ENCODE peak calls at places on chromosomes 11 and 22, in nine cellular contexts. Q is stomach, O is endothelial cell of umbilical vein, A is K562, H is HepG2, T is suprapubic skin, I is transverse colon, G is prostate gland, B is right lobe of liver. V is an unnamed sample.

GRCh38 chr11:94826415-94826814 is 58.3 kb downstream of the AMOTL1 start:
- DNase-seq in Q (no peak), O (no peak), A (peak; percentile 59), H (no peak), T (no peak), I (no peak), G (no peak), B (no peak), V (no peak)

GRCh38 chr11:123047265-123047946 is 14.5 kb downstream of the HSPA8 start:
- DNase-seq in Q (no peak), O (no peak), A (no peak), H (no peak), T (peak; percentile 37), I (no peak), G (no peak), B (no peak), V (no peak)

GRCh38 chr11:122440783-122441701 is 214.5 kb upstream of the UBASH3B start:
- DNase-seq in Q (no peak), O (peak; percentile 15), A (no peak), H (no peak), T (peak; percentile 85), I (peak; percentile 10), G (no peak), B (peak; percentile 68), V (peak; percentile 52)

GRCh38 chr11:35582033-35582432 is 36.2 kb upstream of the FJX1 start:
- DNase-seq in Q (no peak), O (no peak), A (no peak), H (no peak), T (no peak), I (no peak), G (no peak), B (no peak), V (no peak)

GRCh38 chr11:2832718-2833020 is 52.9 kb downstream of the CDKN1C start:
- DNase-seq in Q (no peak), O (no peak), A (no peak), H (no peak), T (no peak), I (no peak), G (no peak), B (no peak), V (no peak)

GRCh38 chr22:17119481-17120202 is 1.5 kb downstream of the TMEM121B start:
- DNase-seq in Q (no peak), O (no peak), A (peak; percentile 56), H (no peak), T (no peak), I (peak; percentile 44), G (no peak), B (no peak), V (peak; percentile 57)

GRCh38 chr22:30434775-30435315 is 9.3 kb downstream of the MTFP1 start:
- DNase-seq in Q (no peak), O (no peak), A (peak; percentile 38), H (peak; percentile 62), T (no peak), I (no peak), G (no peak), B (no peak), V (no peak)

GRCh38 chr11:123838659-123839058 is 32.5 kb upstream of the OR6M1 start:
- DNase-seq in Q (no peak), O (no peak), A (no peak), H (no peak), T (no peak), I (no peak), G (no peak), B (no peak), V (no peak)

GRCh38 chr22:33677536-33677935 is 242.7 kb downstream of the LARGE1 start:
- DNase-seq in Q (no peak), O (no peak), A (no peak), H (no peak), T (no peak), I (no peak), G (no peak), B (no peak), V (no peak)

GRCh38 chr22:33674357-33674756 is 245.9 kb downstream of the LARGE1 start:
- DNase-seq in Q (no peak), O (no peak), A (no peak), H (no peak), T (no peak), I (no peak), G (no peak), B (no peak), V (no peak)

GRCh38 chr22:33680632-33681031 is 239.6 kb downstream of the LARGE1 start:
- DNase-seq in Q (no peak), O (no peak), A (no peak), H (no peak), T (no peak), I (no peak), G (no peak), B (no peak), V (no peak)

GRCh38 chr22:33682927-33683326 is 237.3 kb downstream of the LARGE1 start:
- DNase-seq in Q (no peak), O (no peak), A (no peak), H (no peak), T (no peak), I (no peak), G (no peak), B (no peak), V (no peak)

GRCh38 chr22:33678523-33678922 is 241.8 kb downstream of the LARGE1 start:
- DNase-seq in Q (no peak), O (no peak), A (no peak), H (no peak), T (no peak), I (no peak), G (no peak), B (no peak), V (no peak)
- TF ChIP-seq POLR2A in Q (no peak), O (no peak), A (no peak), H (no peak), T (no peak), I (no peak), G (no peak), B (no peak), V (no peak)

GRCh38 chr11:126943319-126943718 is 57.3 kb downstream of the KIRREL3 start:
- DNase-seq in Q (no peak), O (no peak), A (no peak), H (no peak), T (no peak), I (no peak), G (no peak), B (no peak), V (no peak)

GRCh38 chr11:126942146-126942545 is 58.4 kb downstream of the KIRREL3 start:
- DNase-seq in Q (no peak), O (no peak), A (no peak), H (no peak), T (no peak), I (no peak), G (no peak), B (no peak), V (no peak)

GRCh38 chr11:126949066-126949945 is 51.3 kb downstream of the KIRREL3 start:
- DNase-seq in Q (no peak), O (no peak), A (no peak), H (no peak), T (no peak), I (no peak), G (no peak), B (no peak), V (peak; percentile 9)

GRCh38 chr11:126948563-126948962 is 52.0 kb downstream of the KIRREL3 start:
- DNase-seq in Q (no peak), O (no peak), A (no peak), H (no peak), T (no peak), I (no peak), G (no peak), B (no peak), V (no peak)

DNA sequence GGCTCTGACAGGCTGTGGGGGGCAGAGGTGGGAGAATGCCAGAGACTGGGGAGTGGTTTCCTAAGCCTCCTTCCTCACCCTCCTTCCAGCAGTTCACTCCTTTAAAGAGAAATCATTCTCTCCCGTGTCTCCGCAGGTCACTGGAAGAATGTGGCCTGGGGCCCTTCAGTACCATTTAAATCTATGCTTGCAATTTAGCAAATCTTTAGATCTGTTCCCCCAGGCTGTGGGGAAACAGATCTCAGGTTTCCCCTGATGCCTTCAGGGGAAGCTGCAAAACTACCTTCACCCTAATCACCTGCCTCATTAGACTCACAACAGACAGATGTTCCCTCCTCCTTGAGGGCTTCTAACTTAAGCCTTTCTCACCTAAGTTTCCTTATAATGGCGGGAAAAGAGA is 55.3 kb downstream of the KIRREL3 start:
- DNase-seq in Q (no peak), O (no peak), A (no peak), H (no peak), T (no peak), I (no peak), G (no peak), B (no peak), V (no peak)
- H3K4me3 ChIP-seq in Q (no peak overlapping the region), O (no peak overlapping the region), A (no peak overlapping the region), H (no peak overlapping the region), T (no peak overlapping the region), I (no peak overlapping the region), G (no peak overlapping the region), B (no peak overlapping the region), V (no peak overlapping the region)

GRCh38 chr11:113683481-113684046 is 22.5 kb downstream of the TMPRSS5 start:
- DNase-seq in Q (no peak), O (no peak), A (no peak), H (no peak), T (no peak), I (no peak), G (no peak), B (no peak), V (no peak)

GRCh38 chr11:113677648-113678047 is 28.5 kb downstream of the TMPRSS5 start:
- DNase-seq in Q (no peak), O (no peak), A (no peak), H (no peak), T (no peak), I (no peak), G (no peak), B (no peak), V (no peak)

GRCh38 chr11:113681711-113682410 is 24.2 kb downstream of the TMPRSS5 start:
- DNase-seq in Q (no peak), O (no peak), A (peak; percentile 55), H (no peak), T (no peak), I (no peak), G (peak; percentile 30), B (no peak), V (no peak)

GRCh38 chr11:113684558-113684957 is 21.6 kb downstream of the TMPRSS5 start:
- DNase-seq in Q (no peak), O (no peak), A (no peak), H (no peak), T (no peak), I (no peak), G (no peak), B (no peak), V (no peak)

DNA sequence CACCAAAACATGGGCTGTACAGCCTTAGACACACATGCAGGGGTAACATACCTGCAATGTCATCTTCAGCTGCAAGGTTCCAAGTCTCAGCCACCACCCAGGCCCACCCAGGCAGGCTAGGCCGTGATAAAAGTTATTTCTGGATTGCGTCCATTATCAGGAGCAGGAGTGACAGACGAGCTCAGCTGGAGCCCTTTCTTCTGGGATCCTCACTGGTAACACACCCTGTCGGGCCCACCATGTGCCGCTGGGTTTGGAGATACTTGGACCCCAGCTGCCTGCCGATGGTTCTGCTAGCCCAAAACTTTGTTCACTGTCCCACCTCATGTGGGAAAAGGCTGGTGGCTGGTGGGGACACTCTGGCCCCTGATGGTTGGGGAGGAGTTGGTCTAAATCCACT is 24.8 kb downstream of the TMPRSS5 start:
- DNase-seq in Q (no peak), O (no peak), A (peak; percentile 79), H (no peak), T (no peak), I (no peak), G (no peak), B (no peak), V (no peak)
- TF ChIP-seq POLR2A in Q (no peak), O (no peak), A (no peak), H (no peak), T (no peak), I (no peak), G (no peak), B (no peak), V (no peak)

GRCh38 chr11:128621491-128622136 is 34.3 kb upstream of the ETS1 start:
- DNase-seq in Q (no peak), O (no peak), A (no peak), H (no peak), T (no peak), I (no peak), G (no peak), B (no peak), V (peak; percentile 15)
- H3K4me3 ChIP-seq in Q (no peak overlapping the region), O (no peak overlapping the region), A (no peak overlapping the region), H (no peak overlapping the region), T (no peak overlapping the region), I (no peak overlapping the region), G (no peak overlapping the region), B (no peak overlapping the region), V (no peak overlapping the region)